ENCODE peak calls at places on chromosomes 13 and 19, in four cellular contexts. J, Y, G and V are unnamed samples.

GRCh38 chr19:55694241-55694655 is 19.2 kb downstream of the EPN1 start:
- DNase-seq in J (no peak), Y (no peak), G (no peak), V (no peak)

GRCh38 chr13:27449081-27449603 is 1.2 kb downstream of the MTIF3 start:
- DNase-seq in J (no peak), Y (no peak), G (no peak), V (no peak)

GRCh38 chr19:21856751-21857150 is 20.8 kb upstream of the ZNF43 start:
- DNase-seq in J (no peak), Y (no peak), G (no peak), V (no peak)

GRCh38 chr19:16749326-16749725 is 29.7 kb downstream of the NWD1 start:
- DNase-seq in J (no peak), Y (no peak), G (no peak), V (no peak)

GRCh38 chr13:99311137-99311536 is 3.9 kb upstream of the GPR183 start:
- DNase-seq in J (no peak), Y (no peak), G (no peak), V (no peak)

GRCh38 chr13:59633290-59633689 is 530.4 kb downstream of the DIAPH3 start:
- DNase-seq in J (no peak), Y (no peak), G (no peak), V (no peak)

GRCh38 chr19:8210660-8211101 is 1.5 kb downstream of the CERS4 start:
- DNase-seq in J (no peak), Y (peak), G (no peak), V (no peak)

GRCh38 chr13:114140131-114140908 is 7.9 kb upstream of the RASA3 start:
- DNase-seq in J (no peak), Y (no peak), G (peak), V (no peak)

GRCh38 chr13:41756198-41756885 is 204.6 kb downstream of the VWA8 start:
- DNase-seq in J (no peak), Y (no peak), G (no peak), V (no peak)

GRCh38 chr19:55322495-55322894 is 2.6 kb downstream of the TMEM150B start:
- DNase-seq in J (no peak), Y (no peak), G (no peak), V (no peak)

GRCh38 chr13:87827479-87827878 is 156.3 kb downstream of the SLITRK5 start:
- DNase-seq in J (no peak), Y (no peak), G (no peak), V (no peak)

GRCh38 chr19:36441339-36441738 is 22.9 kb upstream of the ZFP82 start:
- DNase-seq in J (no peak), Y (no peak), G (no peak), V (no peak)

GRCh38 chr13:39051157-39051556 is 12.9 kb downstream of the NHLRC3 start:
- DNase-seq in J (peak), Y (no peak), G (no peak), V (peak)

GRCh38 chr13:55517312-55517711 is 1623.4 kb upstream of the PRR20A start:
- DNase-seq in J (no peak), Y (peak), G (no peak), V (no peak)

GRCh38 chr13:48412100-48412556 is 785 bp downstream of the LPAR6 start:
- DNase-seq in J (no peak), Y (no peak), G (no peak), V (no peak)

GRCh38 chr19:38319421-38320258 is at the start of gene KCNK6:
- DNase-seq in J (peak), Y (peak), G (peak), V (no peak)

GRCh38 chr19:49855676-49856573 is 5.0 kb downstream of the PTOV1 start:
- DNase-seq in J (no peak), Y (no peak), G (no peak), V (no peak)

GRCh38 chr13:42746846-42747245 is 34.5 kb upstream of the FAM216B start:
- DNase-seq in J (no peak), Y (no peak), G (no peak), V (no peak)

GRCh38 chr13:40084934-40085333 is 429.5 kb downstream of the COG6 start:
- DNase-seq in J (no peak), Y (no peak), G (no peak), V (no peak)

GRCh38 chr13:112892759-112893569 is 76.0 kb upstream of the MCF2L start:
- DNase-seq in J (no peak), Y (peak), G (no peak), V (no peak)